ENCODE peak calls at places on chromosomes 16 and 17, in ten cellular contexts. Y, D, V, A, F, S, G, P, N and L are unnamed samples. For H3K9me3, the result is how much of the 10 kb centered on the place peaks cover.

GRCh38 chr17:61598014-61598413 is 7.0 kb upstream of the NACA2 start:
- DNase-seq in Y (no peak), D (no peak), V (no peak), A (no peak), F (no peak), S (no peak), G (no peak), P (no peak), N (no peak), L (no peak)

GRCh38 chr17:57665696-57666095 is 79.4 kb downstream of the CCDC182 start:
- DNase-seq in Y (no peak), D (no peak), V (no peak), A (no peak), F (peak), S (no peak), G (peak), P (no peak), N (peak), L (no peak)

GRCh38 chr17:61482467-61482866 is 30.2 kb downstream of the TBX4 start:
- DNase-seq in Y (no peak), D (no peak), V (no peak), A (no peak), F (no peak), S (no peak), G (no peak), P (no peak), N (no peak), L (no peak)

GRCh38 chr17:67245694-67246397 is 850 bp upstream of the HELZ start:
- DNase-seq in Y (peak), D (no peak), V (no peak), A (peak), F (peak), S (no peak), G (peak), P (peak), N (peak), L (peak)

GRCh38 chr17:45948498-45948880 is 50.6 kb upstream of the STH start:
- DNase-seq in Y (no peak), D (no peak), V (no peak), A (no peak), F (no peak), S (peak), G (no peak), P (no peak), N (no peak), L (no peak)

GRCh38 chr17:5065227-5065744 is 13.0 kb upstream of the ZFP3 start:
- DNase-seq in Y (no peak), D (no peak), V (no peak), A (no peak), F (no peak), S (peak), G (no peak), P (no peak), N (no peak), L (no peak)

GRCh38 chr16:60642956-60643355 is 1393.3 kb downstream of the CDH8 start:
- DNase-seq in Y (no peak), D (no peak), V (no peak), A (no peak), F (no peak), S (peak), G (no peak), P (no peak), N (no peak), L (no peak)

GRCh38 chr17:6800422-6801027 is 24.5 kb downstream of the FBXO39 start:
- DNase-seq in Y (no peak), D (no peak), V (no peak), A (no peak), F (no peak), S (no peak), G (no peak), P (no peak), N (peak), L (no peak)

GRCh38 chr17:33260638-33261037 is 32.5 kb downstream of the ASIC2 start:
- DNase-seq in Y (peak), D (no peak), V (no peak), A (no peak), F (no peak), S (no peak), G (no peak), P (no peak), N (no peak), L (no peak)

GRCh38 chr16:1530883-1531637 is 2.4 kb upstream of the TMEM204 start:
- DNase-seq in Y (no peak), D (peak), V (no peak), A (peak), F (no peak), S (no peak), G (no peak), P (no peak), N (no peak), L (no peak)

GRCh38 chr17:5467416-5467815 is 1.4 kb downstream of the DHX33 start:
- DNase-seq in Y (no peak), D (no peak), V (no peak), A (no peak), F (no peak), S (peak), G (no peak), P (no peak), N (peak), L (no peak)

GRCh38 chr17:65423346-65424140 is 137.9 kb downstream of the AXIN2 start:
- DNase-seq in Y (no peak), D (no peak), V (no peak), A (no peak), F (no peak), S (no peak), G (no peak), P (no peak), N (no peak), L (no peak)

GRCh38 chr16:78563905-78564304 is 464.5 kb downstream of the WWOX start:
- DNase-seq in Y (no peak), D (no peak), V (no peak), A (no peak), F (no peak), S (peak), G (no peak), P (no peak), N (no peak), L (no peak)

GRCh38 chr16:87951550-87952538 is 610 bp downstream of the BANP start:
- DNase-seq in Y (peak), D (no peak), V (no peak), A (peak), F (no peak), S (peak), G (no peak), P (no peak), N (no peak), L (peak)

GRCh38 chr16:30785126-30786106 is 1.6 kb downstream of the ZNF629 start:
- DNase-seq in Y (no peak), D (no peak), V (no peak), A (no peak), F (no peak), S (no peak), G (no peak), P (no peak), N (no peak), L (no peak)

GRCh38 chr16:50498756-50499155 is 49.4 kb upstream of the NKD1 start:
- DNase-seq in Y (no peak), D (peak), V (no peak), A (no peak), F (no peak), S (no peak), G (no peak), P (no peak), N (no peak), L (no peak)

GRCh38 chr16:50500171-50500874 is 47.9 kb upstream of the NKD1 start:
- DNase-seq in Y (no peak), D (no peak), V (no peak), A (no peak), F (no peak), S (no peak), G (no peak), P (no peak), N (no peak), L (no peak)

GRCh38 chr16:50497592-50497991 is 50.6 kb upstream of the NKD1 start:
- DNase-seq in Y (no peak), D (no peak), V (no peak), A (no peak), F (no peak), S (peak), G (no peak), P (no peak), N (no peak), L (no peak)

GRCh38 chr16:50501251-50501650 is 46.9 kb upstream of the NKD1 start:
- DNase-seq in Y (no peak), D (no peak), V (no peak), A (no peak), F (no peak), S (no peak), G (no peak), P (no peak), N (no peak), L (no peak)

DNA sequence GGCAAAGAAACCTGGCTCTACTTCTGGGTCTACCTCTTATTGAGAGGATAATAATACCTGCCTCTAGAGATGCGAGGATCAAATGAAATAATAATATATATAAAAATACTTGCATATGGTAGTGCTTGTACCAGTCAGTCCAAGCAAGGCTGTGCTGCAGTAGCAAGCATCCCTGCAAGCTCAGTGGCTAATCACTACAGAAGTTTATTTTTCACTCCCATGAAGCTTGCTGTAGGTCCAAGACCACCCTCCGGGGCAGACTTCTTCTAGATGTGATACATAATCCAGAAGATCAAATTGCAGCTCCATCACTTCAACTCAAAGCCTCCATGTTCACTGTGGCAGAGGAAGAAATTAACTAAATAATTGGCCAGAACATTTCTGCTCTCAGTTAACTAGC is 48.9 kb upstream of the NKD1 start:
- DNase-seq in Y (no peak), D (no peak), V (no peak), A (no peak), F (no peak), S (no peak), G (no peak), P (no peak), N (no peak), L (no peak)
- H3K9me3 ChIP-seq in Y (under half), D (under half), V (under half), A (under half), F (under half), S (under half), G (under half), P (under half), N (under half), L (under half)

GRCh38 chr17:19619705-19620325 is 28.7 kb upstream of the ALDH3A2 start:
- DNase-seq in Y (no peak), D (no peak), V (no peak), A (no peak), F (no peak), S (no peak), G (no peak), P (no peak), N (no peak), L (no peak)
- TF ChIP-seq CTCF in Y (no peak), D (no peak), V (no peak), A (no peak), F (no peak), S (no peak), G (no peak), P (no peak), N (no peak), L (no peak)

DNA sequence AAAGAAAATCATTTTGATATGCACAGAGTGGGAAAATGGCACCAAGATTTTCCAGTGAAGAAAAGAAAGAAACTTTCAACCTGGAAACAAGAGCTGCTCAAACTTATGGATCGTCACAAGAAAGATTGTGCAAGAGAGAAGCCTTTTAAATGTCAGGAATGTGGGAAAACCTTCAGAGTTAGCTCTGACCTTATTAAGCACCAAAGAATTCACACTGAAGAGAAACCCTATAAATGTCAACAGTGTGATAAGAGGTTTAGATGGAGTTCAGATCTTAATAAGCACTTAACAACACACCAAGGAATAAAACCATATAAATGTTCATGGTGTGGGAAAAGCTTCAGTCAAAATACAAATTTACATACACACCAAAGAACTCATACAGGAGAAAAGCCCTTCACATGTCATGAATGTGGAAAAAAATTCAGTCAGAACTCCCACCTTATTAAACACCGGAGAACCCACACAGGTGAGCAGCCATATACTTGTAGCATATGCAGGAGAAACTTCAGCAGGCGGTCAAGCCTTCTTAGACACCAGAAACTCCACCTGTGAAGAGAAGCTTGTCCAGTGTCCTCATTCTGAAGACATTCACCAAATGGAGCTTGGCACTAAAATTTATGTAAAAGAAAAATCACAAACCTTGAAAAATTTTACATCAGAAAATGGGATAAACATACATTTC is 12.2 kb downstream of the ZNF75A start:
- DNase-seq in Y (no peak), D (no peak), V (no peak), A (no peak), F (no peak), S (peak), G (no peak), P (no peak), N (no peak), L (no peak)
- H3K9me3 ChIP-seq in Y (under half), D (half or more), V (under half), A (half or more), F (under half), S (under half), G (half or more), P (half or more), N (under half), L (half or more)

GRCh38 chr16:9169094-9169493 is 77.7 kb downstream of the HAPSTR1 start:
- DNase-seq in Y (no peak), D (no peak), V (no peak), A (no peak), F (no peak), S (no peak), G (no peak), P (no peak), N (no peak), L (no peak)
- TF ChIP-seq CTCF in Y (no peak), D (no peak), V (no peak), A (no peak), F (no peak), S (no peak), G (no peak), P (no peak), N (no peak), L (no peak)

DNA sequence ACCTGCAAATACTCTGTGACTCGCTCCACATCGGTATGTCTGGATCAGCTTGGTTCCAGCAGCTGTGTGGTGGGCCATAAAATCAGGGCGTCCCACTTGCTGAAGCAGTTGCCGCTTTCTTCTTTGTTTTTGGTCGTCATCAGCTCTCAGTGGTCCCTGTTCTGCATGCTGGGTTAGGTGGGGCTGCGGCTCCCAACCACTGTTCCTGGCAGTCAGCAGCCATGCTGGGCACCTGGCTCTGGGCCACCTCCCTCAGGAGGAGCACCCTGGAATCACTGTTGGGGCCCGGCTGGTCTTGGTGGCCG is 23.0 kb downstream of the MGRN1 start:
- DNase-seq in Y (no peak), D (no peak), V (no peak), A (no peak), F (no peak), S (no peak), G (no peak), P (no peak), N (no peak), L (no peak)
- H3K9me3 ChIP-seq in Y (under half), D (under half), V (under half), A (under half), F (under half), S (under half), G (under half), P (under half), N (under half), L (under half)

DNA sequence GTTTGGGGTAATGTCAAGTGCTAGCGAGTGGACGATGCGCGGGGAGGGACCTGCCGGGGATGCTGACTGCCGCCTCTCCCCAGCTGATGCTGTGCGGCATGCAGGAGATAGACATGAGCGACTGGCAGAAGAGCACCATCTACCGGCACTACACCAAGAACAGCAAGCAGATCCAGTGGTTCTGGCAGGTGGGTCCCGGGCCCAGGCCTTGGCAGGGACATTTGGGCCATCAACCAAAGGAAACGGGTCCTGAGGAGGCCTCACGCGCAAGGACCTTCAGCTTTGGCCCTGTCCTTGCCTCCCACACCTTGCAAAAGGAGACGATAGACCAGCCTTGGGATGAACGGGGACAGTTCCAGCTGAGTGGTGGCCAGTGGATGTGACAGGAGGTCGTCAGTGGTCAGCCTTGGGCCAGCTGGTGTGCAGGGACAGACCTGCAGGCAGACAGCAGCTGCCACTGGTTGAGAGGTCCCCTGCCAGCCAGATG is 13.6 kb upstream of the CLEC18A start:
- DNase-seq in Y (no peak), D (no peak), V (no peak), A (no peak), F (no peak), S (peak), G (no peak), P (no peak), N (peak), L (no peak)
- TF ChIP-seq CTCF in Y (no peak), D (no peak), V (no peak), A (no peak), F (peak), S (peak), G (no peak), P (no peak), N (peak), L (no peak)

DNA sequence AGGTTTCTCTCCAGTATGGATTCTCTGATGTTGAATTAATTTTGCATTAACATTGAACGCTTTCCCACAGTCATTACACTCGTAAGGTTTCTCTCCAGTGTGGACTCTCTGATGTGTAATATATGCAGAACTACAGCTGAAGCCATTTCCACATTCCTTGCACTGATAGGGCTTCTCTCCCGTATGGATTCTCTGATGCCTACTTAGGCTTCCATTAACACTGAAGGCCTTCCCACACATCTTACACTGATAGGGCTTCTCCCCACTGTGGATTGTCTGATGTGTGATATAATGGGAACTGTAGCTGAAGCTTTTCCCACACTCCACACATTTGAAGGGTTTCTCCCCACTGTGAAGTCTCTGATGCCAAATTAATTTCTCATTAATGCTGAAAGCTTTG is 7.2 kb upstream of the TLE7 start:
- DNase-seq in Y (no peak), D (no peak), V (no peak), A (no peak), F (no peak), S (no peak), G (no peak), P (no peak), N (no peak), L (no peak)
- H3K9me3 ChIP-seq in Y (under half), D (half or more), V (under half), A (half or more), F (under half), S (under half), G (half or more), P (under half), N (under half), L (half or more)